ENCODE peak calls at places on chromosomes 13 and 19, in seven cellular contexts. One of them, this sample, is unnamed.

GRCh38 chr13:112143753-112144615 is 77.0 kb downstream of the SOX1 start:
- DNase-seq in spleen: peak; percentile 64
- DNase-seq in epithelial cell of proximal tubule: no peak
- DNase-seq in neural progenitor cell: no peak
- DNase-seq in cardiac fibroblast: no peak
- DNase-seq in BJ: no peak
- DNase-seq in PC-3: peak; percentile 1
- DNase-seq in this sample: no peak

GRCh38 chr19:1920644-1921043 is 15.4 kb downstream of the ADAT3 start:
- DNase-seq in cardiac fibroblast: no peak
- DNase-seq in neural progenitor cell: no peak
- DNase-seq in BJ: no peak
- DNase-seq in spleen: no peak
- DNase-seq in PC-3: no peak
- DNase-seq in epithelial cell of proximal tubule: no peak
- DNase-seq in this sample: no peak

GRCh38 chr19:55563261-55563690 is 17.4 kb downstream of the ZNF579 start:
- DNase-seq in PC-3: no peak
- DNase-seq in cardiac fibroblast: peak; percentile 70
- DNase-seq in neural progenitor cell: no peak
- DNase-seq in spleen: no peak
- DNase-seq in epithelial cell of proximal tubule: no peak
- DNase-seq in BJ: no peak
- DNase-seq in this sample: no peak

GRCh38 chr13:26785845-26786630 is 25.5 kb upstream of the GPR12 start:
- DNase-seq in PC-3: no peak
- DNase-seq in spleen: peak; percentile 91
- DNase-seq in neural progenitor cell: peak; percentile 30
- DNase-seq in BJ: no peak
- DNase-seq in epithelial cell of proximal tubule: no peak
- DNase-seq in cardiac fibroblast: peak; percentile 4
- DNase-seq in this sample: no peak

GRCh38 chr19:58354478-58355030 is 1.3 kb upstream of the A1BG start:
- DNase-seq in BJ: no peak
- DNase-seq in PC-3: no peak
- DNase-seq in cardiac fibroblast: no peak
- DNase-seq in epithelial cell of proximal tubule: no peak
- DNase-seq in spleen: no peak
- DNase-seq in neural progenitor cell: no peak
- DNase-seq in this sample: no peak

GRCh38 chr13:79723462-79724116 is 242.6 kb downstream of the NDFIP2 start:
- DNase-seq in neural progenitor cell: no peak
- DNase-seq in PC-3: no peak
- DNase-seq in spleen: no peak
- DNase-seq in BJ: no peak
- DNase-seq in cardiac fibroblast: peak; percentile 23
- DNase-seq in epithelial cell of proximal tubule: no peak
- DNase-seq in this sample: no peak

GRCh38 chr19:55913643-55914268 is 18.4 kb downstream of the NLRP13 start:
- DNase-seq in PC-3: peak; percentile 39
- DNase-seq in neural progenitor cell: no peak
- DNase-seq in cardiac fibroblast: no peak
- DNase-seq in epithelial cell of proximal tubule: no peak
- DNase-seq in spleen: no peak
- DNase-seq in BJ: no peak
- DNase-seq in this sample: no peak

GRCh38 chr13:19178901-19179593 is 2.6 kb downstream of the TUBA3C start:
- DNase-seq in cardiac fibroblast: no peak
- DNase-seq in PC-3: no peak
- DNase-seq in epithelial cell of proximal tubule: no peak
- DNase-seq in BJ: no peak
- DNase-seq in spleen: no peak
- DNase-seq in neural progenitor cell: no peak
- DNase-seq in this sample: no peak

GRCh38 chr13:27353166-27353583 is 71.2 kb upstream of the GTF3A start:
- DNase-seq in cardiac fibroblast: peak; percentile 37
- DNase-seq in spleen: no peak
- DNase-seq in neural progenitor cell: no peak
- DNase-seq in epithelial cell of proximal tubule: no peak
- DNase-seq in PC-3: peak; percentile 74
- DNase-seq in BJ: no peak
- DNase-seq in this sample: no peak

GRCh38 chr13:86446311-86446710 is 647.1 kb upstream of the SLITRK6 start:
- DNase-seq in cardiac fibroblast: peak; percentile 10
- DNase-seq in neural progenitor cell: peak; percentile 33
- DNase-seq in spleen: no peak
- DNase-seq in epithelial cell of proximal tubule: no peak
- DNase-seq in PC-3: peak; percentile 49
- DNase-seq in BJ: no peak
- DNase-seq in this sample: peak; percentile 80

GRCh38 chr19:10593820-10594637 is 6.9 kb upstream of the AP1M2 start:
- DNase-seq in cardiac fibroblast: peak; percentile 42
- DNase-seq in BJ: no peak
- DNase-seq in neural progenitor cell: no peak
- DNase-seq in PC-3: no peak
- DNase-seq in epithelial cell of proximal tubule: no peak
- DNase-seq in spleen: peak; percentile 84
- DNase-seq in this sample: no peak

GRCh38 chr13:30963794-30964193 is 31.3 kb downstream of the TEX26 start:
- DNase-seq in epithelial cell of proximal tubule: no peak
- DNase-seq in neural progenitor cell: no peak
- DNase-seq in PC-3: peak; percentile 13
- DNase-seq in cardiac fibroblast: peak; percentile 62
- DNase-seq in spleen: no peak
- DNase-seq in BJ: no peak
- DNase-seq in this sample: no peak

GRCh38 chr19:6947745-6948144 is 60.4 kb downstream of the ADGRE1 start:
- DNase-seq in cardiac fibroblast: peak; percentile 32
- DNase-seq in neural progenitor cell: no peak
- DNase-seq in PC-3: peak; percentile 64
- DNase-seq in epithelial cell of proximal tubule: peak; percentile 26
- DNase-seq in BJ: no peak
- DNase-seq in spleen: no peak
- DNase-seq in this sample: peak; percentile 5

GRCh38 chr13:44899967-44900366 is 89.3 kb downstream of the NUFIP1 start:
- DNase-seq in PC-3: peak; percentile 52
- DNase-seq in cardiac fibroblast: no peak
- DNase-seq in neural progenitor cell: no peak
- DNase-seq in BJ: no peak
- DNase-seq in spleen: no peak
- DNase-seq in epithelial cell of proximal tubule: no peak
- DNase-seq in this sample: no peak

GRCh38 chr19:49889687-49890348 is 6.9 kb downstream of the IL4I1 start:
- DNase-seq in epithelial cell of proximal tubule: no peak
- DNase-seq in PC-3: no peak
- DNase-seq in spleen: peak; percentile 92
- DNase-seq in neural progenitor cell: peak; percentile 91
- DNase-seq in cardiac fibroblast: peak; percentile 78
- DNase-seq in BJ: no peak
- DNase-seq in this sample: peak; percentile 24

GRCh38 chr19:4456566-4456842 is 1.1 kb downstream of the UBXN6 start:
- DNase-seq in epithelial cell of proximal tubule: no peak
- DNase-seq in cardiac fibroblast: peak; percentile 77
- DNase-seq in neural progenitor cell: peak; percentile 53
- DNase-seq in spleen: peak; percentile 80
- DNase-seq in PC-3: peak; percentile 34
- DNase-seq in BJ: no peak
- DNase-seq in this sample: peak; percentile 36

GRCh38 chr13:96533408-96533807 is 443.5 kb downstream of the HS6ST3 start:
- DNase-seq in spleen: no peak
- DNase-seq in epithelial cell of proximal tubule: no peak
- DNase-seq in cardiac fibroblast: no peak
- DNase-seq in neural progenitor cell: no peak
- DNase-seq in PC-3: no peak
- DNase-seq in BJ: no peak
- DNase-seq in this sample: no peak

GRCh38 chr13:59211636-59212035 is 952.1 kb downstream of the DIAPH3 start:
- DNase-seq in PC-3: no peak
- DNase-seq in epithelial cell of proximal tubule: no peak
- DNase-seq in BJ: no peak
- DNase-seq in cardiac fibroblast: no peak
- DNase-seq in neural progenitor cell: peak; percentile 23
- DNase-seq in spleen: no peak
- DNase-seq in this sample: no peak

GRCh38 chr13:106109391-106109791 is 426.1 kb downstream of the EFNB2 start:
- DNase-seq in epithelial cell of proximal tubule: no peak
- DNase-seq in neural progenitor cell: no peak
- DNase-seq in PC-3: no peak
- DNase-seq in BJ: peak; percentile 62
- DNase-seq in cardiac fibroblast: no peak
- DNase-seq in spleen: no peak
- DNase-seq in this sample: no peak

GRCh38 chr13:88622362-88622973 is 951.3 kb downstream of the SLITRK5 start:
- DNase-seq in neural progenitor cell: no peak
- DNase-seq in spleen: no peak
- DNase-seq in cardiac fibroblast: no peak
- DNase-seq in PC-3: no peak
- DNase-seq in epithelial cell of proximal tubule: no peak
- DNase-seq in BJ: no peak
- DNase-seq in this sample: peak; percentile 6

GRCh38 chr13:29182216-29182615 is 362.1 kb downstream of the MTUS2 start:
- DNase-seq in epithelial cell of proximal tubule: no peak
- DNase-seq in neural progenitor cell: no peak
- DNase-seq in spleen: no peak
- DNase-seq in BJ: no peak
- DNase-seq in cardiac fibroblast: no peak
- DNase-seq in PC-3: no peak
- DNase-seq in this sample: no peak

GRCh38 chr19:3879656-3880055 is 829 bp upstream of the ATCAY start:
- DNase-seq in cardiac fibroblast: no peak
- DNase-seq in PC-3: no peak
- DNase-seq in spleen: no peak
- DNase-seq in neural progenitor cell: no peak
- DNase-seq in BJ: no peak
- DNase-seq in epithelial cell of proximal tubule: no peak
- DNase-seq in this sample: no peak

GRCh38 chr13:28753946-28754345 is 35.2 kb upstream of the SLC46A3 start:
- DNase-seq in epithelial cell of proximal tubule: no peak
- DNase-seq in cardiac fibroblast: no peak
- DNase-seq in BJ: no peak
- DNase-seq in neural progenitor cell: no peak
- DNase-seq in spleen: no peak
- DNase-seq in PC-3: no peak
- DNase-seq in this sample: no peak

GRCh38 chr13:59771272-59771671 is 392.5 kb downstream of the DIAPH3 start:
- DNase-seq in BJ: no peak
- DNase-seq in cardiac fibroblast: peak; percentile 48
- DNase-seq in spleen: no peak
- DNase-seq in epithelial cell of proximal tubule: no peak
- DNase-seq in neural progenitor cell: peak; percentile 20
- DNase-seq in PC-3: peak; percentile 38
- DNase-seq in this sample: no peak

GRCh38 chr19:49224856-49225255 is 67.3 kb downstream of the TRPM4 start:
- DNase-seq in cardiac fibroblast: peak; percentile 70
- DNase-seq in PC-3: peak; percentile 88
- DNase-seq in epithelial cell of proximal tubule: no peak
- DNase-seq in spleen: no peak
- DNase-seq in BJ: no peak
- DNase-seq in neural progenitor cell: peak; percentile 74
- DNase-seq in this sample: no peak

GRCh38 chr13:23620211-23620610 is 50.0 kb downstream of the TNFRSF19 start:
- DNase-seq in PC-3: no peak
- DNase-seq in cardiac fibroblast: no peak
- DNase-seq in epithelial cell of proximal tubule: no peak
- DNase-seq in spleen: no peak
- DNase-seq in BJ: no peak
- DNase-seq in neural progenitor cell: no peak
- DNase-seq in this sample: no peak

GRCh38 chr19:51593969-51594773 is 23.1 kb downstream of the ZNF175 start:
- DNase-seq in cardiac fibroblast: peak; percentile 98
- DNase-seq in epithelial cell of proximal tubule: peak; percentile 61
- DNase-seq in PC-3: peak; percentile 99
- DNase-seq in neural progenitor cell: peak; percentile 95
- DNase-seq in BJ: peak; percentile 84
- DNase-seq in spleen: peak; percentile 100
- DNase-seq in this sample: peak; percentile 87
- H3K4me3 ChIP-seq in cardiac fibroblast: peak overlapping the region; percentile 69
- H3K4me3 ChIP-seq in epithelial cell of proximal tubule: peak overlapping the region; percentile 82
- H3K4me3 ChIP-seq in PC-3: peak overlapping the region; percentile 76
- H3K4me3 ChIP-seq in neural progenitor cell: peak overlapping the region; percentile 56
- H3K4me3 ChIP-seq in BJ: peak overlapping the region; percentile 76
- H3K4me3 ChIP-seq in spleen: peak overlapping the region; percentile 57
- H3K4me3 ChIP-seq in this sample: peak overlapping the region; percentile 86

GRCh38 chr13:48904668-48905290 is 70.9 kb upstream of the FNDC3A start:
- DNase-seq in PC-3: no peak
- DNase-seq in spleen: no peak
- DNase-seq in neural progenitor cell: no peak
- DNase-seq in cardiac fibroblast: no peak
- DNase-seq in BJ: no peak
- DNase-seq in epithelial cell of proximal tubule: no peak
- DNase-seq in this sample: no peak

GRCh38 chr13:48901786-48902185 is 73.9 kb upstream of the FNDC3A start:
- DNase-seq in PC-3: no peak
- DNase-seq in neural progenitor cell: no peak
- DNase-seq in epithelial cell of proximal tubule: no peak
- DNase-seq in BJ: no peak
- DNase-seq in spleen: no peak
- DNase-seq in cardiac fibroblast: no peak
- DNase-seq in this sample: no peak

GRCh38 chr13:48906200-48906599 is 69.5 kb upstream of the FNDC3A start:
- DNase-seq in cardiac fibroblast: no peak
- DNase-seq in spleen: no peak
- DNase-seq in PC-3: no peak
- DNase-seq in neural progenitor cell: no peak
- DNase-seq in BJ: no peak
- DNase-seq in epithelial cell of proximal tubule: no peak
- DNase-seq in this sample: no peak

GRCh38 chr13:48902421-48902820 is 73.3 kb upstream of the FNDC3A start:
- DNase-seq in epithelial cell of proximal tubule: peak; percentile 58
- DNase-seq in PC-3: peak; percentile 37
- DNase-seq in cardiac fibroblast: peak; percentile 77
- DNase-seq in spleen: no peak
- DNase-seq in BJ: no peak
- DNase-seq in neural progenitor cell: peak; percentile 82
- DNase-seq in this sample: peak; percentile 45
- H3K4me3 ChIP-seq in epithelial cell of proximal tubule: no peak overlapping the region
- H3K4me3 ChIP-seq in PC-3: no peak overlapping the region
- H3K4me3 ChIP-seq in cardiac fibroblast: no peak overlapping the region
- H3K4me3 ChIP-seq in spleen: no peak overlapping the region
- H3K4me3 ChIP-seq in BJ: no peak overlapping the region
- H3K4me3 ChIP-seq in neural progenitor cell: no peak overlapping the region
- H3K4me3 ChIP-seq in this sample: no peak overlapping the region

GRCh38 chr19:35987571-35987896 is 7.5 kb upstream of the SDHAF1 start:
- DNase-seq in epithelial cell of proximal tubule: no peak
- DNase-seq in cardiac fibroblast: no peak
- DNase-seq in PC-3: no peak
- DNase-seq in BJ: no peak
- DNase-seq in neural progenitor cell: no peak
- DNase-seq in spleen: no peak
- DNase-seq in this sample: no peak
- H3K4me3 ChIP-seq in epithelial cell of proximal tubule: no peak overlapping the region
- H3K4me3 ChIP-seq in cardiac fibroblast: no peak overlapping the region
- H3K4me3 ChIP-seq in PC-3: no peak overlapping the region
- H3K4me3 ChIP-seq in BJ: no peak overlapping the region
- H3K4me3 ChIP-seq in neural progenitor cell: peak overlapping the region; percentile 54
- H3K4me3 ChIP-seq in spleen: peak overlapping the region; percentile 27
- H3K4me3 ChIP-seq in this sample: peak overlapping the region; percentile 38

DNA sequence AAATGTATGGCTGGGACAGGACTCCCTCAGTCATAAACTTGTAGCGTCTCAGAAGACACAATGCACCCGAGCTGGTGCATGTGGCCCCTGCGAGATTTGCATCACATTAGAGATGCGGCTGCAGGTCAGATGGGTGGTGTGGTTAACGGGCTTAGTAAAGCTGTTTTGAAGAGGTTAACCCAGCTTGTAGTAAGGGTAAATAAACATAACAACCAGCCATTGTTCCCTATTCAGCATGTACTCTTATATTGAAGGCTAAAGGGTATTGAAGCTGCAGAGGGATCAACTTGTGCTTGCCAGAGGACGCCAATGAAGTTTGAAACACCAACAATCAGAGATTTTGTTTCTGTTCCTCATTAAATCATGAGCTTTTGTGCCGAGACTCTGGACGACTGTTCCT is 79.4 kb downstream of the ZIC5 start:
- DNase-seq in PC-3: no peak
- DNase-seq in BJ: no peak
- DNase-seq in epithelial cell of proximal tubule: no peak
- DNase-seq in neural progenitor cell: peak; percentile 82
- DNase-seq in cardiac fibroblast: no peak
- DNase-seq in spleen: no peak
- DNase-seq in this sample: no peak
- H3K4me3 ChIP-seq in PC-3: no peak overlapping the region
- H3K4me3 ChIP-seq in BJ: no peak overlapping the region
- H3K4me3 ChIP-seq in epithelial cell of proximal tubule: no peak overlapping the region
- H3K4me3 ChIP-seq in neural progenitor cell: peak overlapping the region; percentile 26
- H3K4me3 ChIP-seq in cardiac fibroblast: no peak overlapping the region
- H3K4me3 ChIP-seq in spleen: no peak overlapping the region
- H3K4me3 ChIP-seq in this sample: no peak overlapping the region

This sample was measured in skeletal muscle cell.